ENCODE peak calls at places on chromosomes 2 and 18, in six cellular contexts. A is head of caudate nucleus, L is amniotic stem cell, R is cerebellum, N is SHP77 treated with DMSO at 0.1 percent for 48 hours, Y is HT1080. Z is an unnamed sample.

GRCh38 chr2:167134381-167135072 is 246.2 kb downstream of the XIRP2 start:
- DNase-seq in Y (peak; percentile 86), L (peak; percentile 11), R (no peak), N (no peak), A (no peak), Z (no peak)

GRCh38 chr2:73009177-73009839 is 62.2 kb downstream of the SFXN5 start:
- DNase-seq in N (no peak), Y (no peak), A (no peak), L (no peak), R (no peak), Z (no peak)

GRCh38 chr2:68934021-68934420 is 18.7 kb downstream of the GKN2 start:
- DNase-seq in Y (no peak), R (no peak), N (no peak), L (no peak), A (no peak), Z (no peak)

GRCh38 chr18:40878371-40878770 is 1076.7 kb upstream of the PIK3C3 start:
- DNase-seq in A (no peak), Y (no peak), N (no peak), R (no peak), L (no peak), Z (no peak)

GRCh38 chr2:132651115-132652099 is 18.6 kb downstream of the LYPD1 start:
- DNase-seq in A (no peak), Y (peak; percentile 46), L (no peak), R (peak; percentile 27), N (no peak), Z (no peak)

GRCh38 chr18:12598181-12598921 is 59.6 kb downstream of the SPIRE1 start:
- DNase-seq in Y (peak; percentile 61), N (no peak), L (peak; percentile 11), R (no peak), A (no peak), Z (peak; percentile 18)

GRCh38 chr2:240564571-240565266 is 3.6 kb upstream of the RNPEPL1 start:
- DNase-seq in N (no peak), L (no peak), R (no peak), A (no peak), Y (no peak), Z (no peak)

GRCh38 chr2:29053680-29054400 is 20.5 kb downstream of the PCARE start:
- DNase-seq in N (no peak), R (no peak), A (no peak), Y (no peak), L (no peak), Z (no peak)

GRCh38 chr2:62908145-62908544 is 142.5 kb upstream of the OTX1 start:
- DNase-seq in R (no peak), Y (no peak), L (no peak), A (no peak), N (no peak), Z (no peak)

GRCh38 chr2:84880395-84880644 is 564 bp downstream of the TRABD2A start:
- DNase-seq in A (no peak), L (no peak), N (no peak), R (no peak), Y (no peak), Z (no peak)

GRCh38 chr2:9473308-9473984 is 905 bp upstream of the IAH1 start:
- DNase-seq in N (no peak), R (peak; percentile 40), A (no peak), Y (no peak), L (no peak), Z (no peak)

GRCh38 chr2:168663993-168664392 is 138.4 kb upstream of the NOSTRIN start:
- DNase-seq in N (no peak), R (no peak), A (no peak), Y (no peak), L (no peak), Z (peak; percentile 73)

GRCh38 chr2:80706951-80707350 is 402.4 kb upstream of the LRRTM1 start:
- DNase-seq in A (no peak), N (no peak), Y (no peak), L (no peak), R (no peak), Z (no peak)

GRCh38 chr2:216345846-216346245 is 26.4 kb downstream of the MARCHF4 start:
- DNase-seq in R (no peak), Y (no peak), A (no peak), L (no peak), N (no peak), Z (no peak)

GRCh38 chr2:160489096-160489495 is 4.5 kb downstream of the RBMS1 start:
- DNase-seq in R (no peak), N (no peak), L (no peak), A (no peak), Y (no peak), Z (no peak)

GRCh38 chr18:10476430-10476829 is 22.0 kb downstream of the APCDD1 start:
- DNase-seq in Y (no peak), L (no peak), A (no peak), R (no peak), N (no peak), Z (peak; percentile 26)

GRCh38 chr2:85162746-85163301 is 29.6 kb downstream of the TCF7L1 start:
- DNase-seq in A (no peak), N (no peak), L (no peak), R (no peak), Y (peak; percentile 43), Z (no peak)

GRCh38 chr2:160652236-160652635 is 158.6 kb upstream of the RBMS1 start:
- DNase-seq in L (no peak), A (no peak), Y (peak; percentile 34), N (no peak), R (no peak), Z (no peak)

GRCh38 chr18:54881229-54881753 is 53.0 kb downstream of the RAB27B start:
- DNase-seq in N (no peak), Y (no peak), A (no peak), R (no peak), L (no peak), Z (no peak)

GRCh38 chr2:190530211-190530639 is 4.3 kb downstream of the NEMP2 start:
- DNase-seq in L (no peak), R (no peak), A (no peak), Y (no peak), N (no peak), Z (no peak)

GRCh38 chr2:38592951-38593350 is 9.8 kb downstream of the HNRNPLL start:
- DNase-seq in Y (peak; percentile 66), R (no peak), L (no peak), A (no peak), N (no peak), Z (no peak)

GRCh38 chr18:25278415-25278814 is 73.6 kb downstream of the ZNF521 start:
- DNase-seq in A (no peak), L (no peak), N (no peak), R (no peak), Y (no peak), Z (peak; percentile 14)

GRCh38 chr2:8046849-8047248 is 635.0 kb upstream of the ID2 start:
- DNase-seq in L (no peak), Y (no peak), A (no peak), N (no peak), R (no peak), Z (no peak)

GRCh38 chr2:97723156-97724072 is 10.0 kb downstream of the ZAP70 start:
- DNase-seq in L (no peak), R (no peak), A (no peak), Y (no peak), N (no peak), Z (no peak)

GRCh38 chr2:9108210-9108967 is 98.2 kb upstream of the ASAP2 start:
- DNase-seq in A (no peak), R (no peak), L (no peak), N (peak; percentile 87), Y (no peak), Z (no peak)

GRCh38 chr2:190759749-190760213 is 110.9 kb downstream of the NAB1 start:
- DNase-seq in N (no peak), Y (peak; percentile 78), L (no peak), R (no peak), A (no peak), Z (no peak)

GRCh38 chr18:35604369-35604768 is 22.8 kb downstream of the GALNT1 start:
- DNase-seq in L (no peak), R (no peak), N (no peak), Y (no peak), A (no peak), Z (no peak)

GRCh38 chr2:6370753-6371152 is 495.0 kb downstream of the CMPK2 start:
- DNase-seq in R (no peak), A (no peak), Y (no peak), L (no peak), N (no peak), Z (no peak)

GRCh38 chr2:9752441-9753275 is 90.6 kb upstream of the TAF1B start:
- DNase-seq in N (no peak), Y (peak; percentile 96), A (no peak), R (no peak), L (no peak), Z (no peak)

GRCh38 chr2:60353863-60354262 is 199.6 kb downstream of the BCL11A start:
- DNase-seq in R (no peak), A (no peak), L (no peak), N (no peak), Y (no peak), Z (no peak)

GRCh38 chr2:74619651-74620297 is 28.4 kb downstream of the M1AP start:
- DNase-seq in R (no peak), Y (no peak), A (no peak), N (no peak), L (no peak), Z (no peak)